ENCODE peak calls at places on chromosomes 1 and 21, in five cellular contexts. One of them, this sample, is unnamed.

GRCh38 chr1:204194080-204194479 is 2.2 kb downstream of the KISS1 start:
- DNase-seq in HCT116: no peak
- DNase-seq in GM12878: no peak
- DNase-seq in HepG2: no peak
- DNase-seq in K562: no peak
- DNase-seq in this sample: no peak

GRCh38 chr1:39799770-39800470 is 11.3 kb upstream of the BMP8B start:
- DNase-seq in HCT116: peak; percentile 39
- DNase-seq in GM12878: no peak
- DNase-seq in HepG2: peak; percentile 52
- DNase-seq in K562: peak; percentile 86
- DNase-seq in this sample: peak; percentile 92

GRCh38 chr1:199646761-199647160 is 380.7 kb upstream of the NR5A2 start:
- DNase-seq in HCT116: no peak
- DNase-seq in GM12878: no peak
- DNase-seq in HepG2: peak; percentile 13
- DNase-seq in K562: no peak
- DNase-seq in this sample: peak; percentile 1

GRCh38 chr1:44043176-44044070 is 12.2 kb upstream of the SLC6A9 start:
- DNase-seq in HCT116: no peak
- DNase-seq in GM12878: no peak
- DNase-seq in HepG2: no peak
- DNase-seq in K562: no peak
- DNase-seq in this sample: no peak

GRCh38 chr1:79128726-79129125 is 122.2 kb upstream of the ADGRL4 start:
- DNase-seq in HCT116: no peak
- DNase-seq in GM12878: no peak
- DNase-seq in HepG2: no peak
- DNase-seq in K562: no peak
- DNase-seq in this sample: peak; percentile 12

GRCh38 chr1:216566809-216567208 is 143.6 kb upstream of the USH2A start:
- DNase-seq in HCT116: no peak
- DNase-seq in GM12878: no peak
- DNase-seq in HepG2: no peak
- DNase-seq in K562: no peak
- DNase-seq in this sample: no peak

GRCh38 chr1:228146761-228147693 is 2.7 kb upstream of the GJC2 start:
- DNase-seq in HCT116: no peak
- DNase-seq in GM12878: no peak
- DNase-seq in HepG2: no peak
- DNase-seq in K562: no peak
- DNase-seq in this sample: peak; percentile 22

GRCh38 chr1:210053126-210053525 is 115.1 kb downstream of the SYT14 start:
- DNase-seq in HCT116: no peak
- DNase-seq in GM12878: no peak
- DNase-seq in HepG2: no peak
- DNase-seq in K562: no peak
- DNase-seq in this sample: no peak

GRCh38 chr1:219298581-219299148 is 125.0 kb downstream of the LYPLAL1 start:
- DNase-seq in HCT116: no peak
- DNase-seq in GM12878: no peak
- DNase-seq in HepG2: no peak
- DNase-seq in K562: no peak
- DNase-seq in this sample: no peak

GRCh38 chr1:227449051-227449450 is 114.3 kb upstream of the ZNF678 start:
- DNase-seq in HCT116: no peak
- DNase-seq in GM12878: no peak
- DNase-seq in HepG2: peak; percentile 45
- DNase-seq in K562: peak; percentile 81
- DNase-seq in this sample: peak; percentile 62

GRCh38 chr1:18962121-18962721 is 5.7 kb upstream of the IFFO2 start:
- DNase-seq in HCT116: no peak
- DNase-seq in GM12878: no peak
- DNase-seq in HepG2: no peak
- DNase-seq in K562: no peak
- DNase-seq in this sample: no peak

GRCh38 chr1:213724640-213725536 is 262.9 kb upstream of the PROX1 start:
- DNase-seq in HCT116: no peak
- DNase-seq in GM12878: no peak
- DNase-seq in HepG2: peak; percentile 31
- DNase-seq in K562: no peak
- DNase-seq in this sample: no peak

GRCh38 chr1:229363723-229364122 is 20.9 kb upstream of the CCSAP start:
- DNase-seq in HCT116: no peak
- DNase-seq in GM12878: no peak
- DNase-seq in HepG2: no peak
- DNase-seq in K562: no peak
- DNase-seq in this sample: no peak

GRCh38 chr1:220824031-220824989 is 37.6 kb downstream of the MTARC1 start:
- DNase-seq in HCT116: no peak
- DNase-seq in GM12878: no peak
- DNase-seq in HepG2: peak; percentile 15
- DNase-seq in K562: no peak
- DNase-seq in this sample: no peak

GRCh38 chr1:151949371-151950193 is 40.3 kb upstream of the THEM4 start:
- DNase-seq in HCT116: no peak
- DNase-seq in GM12878: no peak
- DNase-seq in HepG2: no peak
- DNase-seq in K562: no peak
- DNase-seq in this sample: no peak

GRCh38 chr1:85940621-85941306 is 215.8 kb downstream of the COL24A1 start:
- DNase-seq in HCT116: no peak
- DNase-seq in GM12878: no peak
- DNase-seq in HepG2: no peak
- DNase-seq in K562: no peak
- DNase-seq in this sample: no peak

GRCh38 chr1:240111558-240111957 is 19.9 kb downstream of the FMN2 start:
- DNase-seq in HCT116: no peak
- DNase-seq in GM12878: no peak
- DNase-seq in HepG2: no peak
- DNase-seq in K562: no peak
- DNase-seq in this sample: no peak

GRCh38 chr1:89952021-89952995 is 42.6 kb upstream of the ZNF326 start:
- DNase-seq in HCT116: no peak
- DNase-seq in GM12878: no peak
- DNase-seq in HepG2: no peak
- DNase-seq in K562: no peak
- DNase-seq in this sample: no peak

GRCh38 chr21:42505090-42505726 is 8.4 kb upstream of the SLC37A1 start:
- DNase-seq in HCT116: no peak
- DNase-seq in GM12878: peak; percentile 72
- DNase-seq in HepG2: no peak
- DNase-seq in K562: no peak
- DNase-seq in this sample: no peak

GRCh38 chr1:41361495-41362356 is 492 bp downstream of the FOXO6 start:
- DNase-seq in HCT116: no peak
- DNase-seq in GM12878: no peak
- DNase-seq in HepG2: no peak
- DNase-seq in K562: peak; percentile 45
- DNase-seq in this sample: peak; percentile 75

GRCh38 chr21:39843483-39843882 is 23.8 kb upstream of the PCP4 start:
- DNase-seq in HCT116: no peak
- DNase-seq in GM12878: no peak
- DNase-seq in HepG2: no peak
- DNase-seq in K562: no peak
- DNase-seq in this sample: no peak

GRCh38 chr21:36735724-36736310 is 36.9 kb downstream of the SIM2 start:
- DNase-seq in HCT116: no peak
- DNase-seq in GM12878: no peak
- DNase-seq in HepG2: no peak
- DNase-seq in K562: no peak
- DNase-seq in this sample: peak; percentile 41

GRCh38 chr1:192807968-192808587 is 761 bp upstream of the RGS2 start:
- DNase-seq in HCT116: no peak
- DNase-seq in GM12878: no peak
- DNase-seq in HepG2: no peak
- DNase-seq in K562: no peak
- DNase-seq in this sample: no peak

GRCh38 chr1:51567653-51568052 is 48.6 kb upstream of the EPS15 start:
- DNase-seq in HCT116: no peak
- DNase-seq in GM12878: no peak
- DNase-seq in HepG2: no peak
- DNase-seq in K562: no peak
- DNase-seq in this sample: no peak

GRCh38 chr21:41171210-41171609 is 3.2 kb downstream of the BACE2 start:
- DNase-seq in HCT116: no peak
- DNase-seq in GM12878: no peak
- DNase-seq in HepG2: no peak
- DNase-seq in K562: no peak
- DNase-seq in this sample: no peak

GRCh38 chr1:203450541-203451149 is 25.0 kb upstream of the PRELP start:
- DNase-seq in HCT116: no peak
- DNase-seq in GM12878: no peak
- DNase-seq in HepG2: no peak
- DNase-seq in K562: peak; percentile 11
- DNase-seq in this sample: no peak

GRCh38 chr1:20279507-20279906 is 11.2 kb upstream of the VWA5B1 start:
- DNase-seq in HCT116: no peak
- DNase-seq in GM12878: no peak
- DNase-seq in HepG2: no peak
- DNase-seq in K562: no peak
- DNase-seq in this sample: no peak

GRCh38 chr1:201002510-201002909 is 21.0 kb downstream of the KIF21B start:
- DNase-seq in HCT116: no peak
- DNase-seq in GM12878: no peak
- DNase-seq in HepG2: no peak
- DNase-seq in K562: no peak
- DNase-seq in this sample: no peak

GRCh38 chr1:200998323-200998722 is 25.2 kb downstream of the KIF21B start:
- DNase-seq in HCT116: no peak
- DNase-seq in GM12878: no peak
- DNase-seq in HepG2: no peak
- DNase-seq in K562: no peak
- DNase-seq in this sample: no peak

GRCh38 chr1:201001962-201002361 is 21.6 kb downstream of the KIF21B start:
- DNase-seq in HCT116: no peak
- DNase-seq in GM12878: no peak
- DNase-seq in HepG2: no peak
- DNase-seq in K562: no peak
- DNase-seq in this sample: no peak

GRCh38 chr1:200999667-201000066 is 23.8 kb downstream of the KIF21B start:
- DNase-seq in HCT116: no peak
- DNase-seq in GM12878: no peak
- DNase-seq in HepG2: no peak
- DNase-seq in K562: no peak
- DNase-seq in this sample: no peak

DNA sequence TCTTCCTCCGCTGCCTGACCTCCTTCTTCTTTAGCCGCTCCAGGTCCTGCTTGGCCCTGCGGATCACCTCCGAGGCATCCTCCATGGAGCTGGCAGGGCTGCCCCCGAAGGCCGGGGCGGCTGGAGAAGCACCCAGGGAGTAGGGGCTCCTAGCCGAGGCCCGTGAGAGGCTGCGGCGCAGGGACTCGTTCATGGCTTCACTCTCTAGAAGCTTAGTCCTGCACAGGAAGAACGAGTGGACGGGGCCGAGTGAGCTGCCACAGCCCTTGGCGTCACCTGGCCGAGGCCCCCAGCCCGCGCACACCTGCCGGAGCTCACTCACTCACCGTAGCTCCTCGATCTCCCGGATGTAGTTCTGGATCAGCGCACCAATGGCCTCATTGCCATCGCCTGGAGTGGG is 23.1 kb downstream of the KIF21B start:
- DNase-seq in HCT116: no peak
- DNase-seq in GM12878: no peak
- DNase-seq in HepG2: no peak
- DNase-seq in K562: no peak
- DNase-seq in this sample: no peak
- TF ChIP-seq ZBTB33 in HCT116: no peak
- TF ChIP-seq ZBTB33 in GM12878: no peak
- TF ChIP-seq ZBTB33 in HepG2: no peak
- TF ChIP-seq ZBTB33 in K562: no peak
- TF ChIP-seq ZBTB33 in this sample: no peak

GRCh38 chr1:160996195-160996594 is 24.8 kb downstream of the F11R start:
- DNase-seq in HCT116: peak; percentile 92
- DNase-seq in GM12878: no peak
- DNase-seq in HepG2: no peak
- DNase-seq in K562: no peak
- DNase-seq in this sample: no peak
- TF ChIP-seq ZBTB33 in HCT116: no peak
- TF ChIP-seq ZBTB33 in GM12878: no peak
- TF ChIP-seq ZBTB33 in HepG2: no peak
- TF ChIP-seq ZBTB33 in K562: no peak
- TF ChIP-seq ZBTB33 in this sample: no peak

GRCh38 chr1:109913360-109913879 is 2.8 kb downstream of the CSF1 start:
- DNase-seq in HCT116: no peak
- DNase-seq in GM12878: no peak
- DNase-seq in HepG2: no peak
- DNase-seq in K562: no peak
- DNase-seq in this sample: no peak

GRCh38 chr1:109910963-109911798 is 532 bp downstream of the CSF1 start:
- DNase-seq in HCT116: no peak
- DNase-seq in GM12878: no peak
- DNase-seq in HepG2: no peak
- DNase-seq in K562: no peak
- DNase-seq in this sample: no peak

GRCh38 chr1:109912214-109912861 is 1.7 kb downstream of the CSF1 start:
- DNase-seq in HCT116: no peak
- DNase-seq in GM12878: no peak
- DNase-seq in HepG2: no peak
- DNase-seq in K562: no peak
- DNase-seq in this sample: no peak

GRCh38 chr1:109914587-109915240 is 4.1 kb downstream of the CSF1 start:
- DNase-seq in HCT116: no peak
- DNase-seq in GM12878: no peak
- DNase-seq in HepG2: no peak
- DNase-seq in K562: no peak
- DNase-seq in this sample: peak; percentile 77

GRCh38 chr1:109912873-109913272 is 2.2 kb downstream of the CSF1 start:
- DNase-seq in HCT116: no peak
- DNase-seq in GM12878: no peak
- DNase-seq in HepG2: no peak
- DNase-seq in K562: no peak
- DNase-seq in this sample: no peak
- TF ChIP-seq ZBTB33 in HCT116: no peak
- TF ChIP-seq ZBTB33 in GM12878: no peak
- TF ChIP-seq ZBTB33 in HepG2: no peak
- TF ChIP-seq ZBTB33 in K562: no peak
- TF ChIP-seq ZBTB33 in this sample: no peak

DNA sequence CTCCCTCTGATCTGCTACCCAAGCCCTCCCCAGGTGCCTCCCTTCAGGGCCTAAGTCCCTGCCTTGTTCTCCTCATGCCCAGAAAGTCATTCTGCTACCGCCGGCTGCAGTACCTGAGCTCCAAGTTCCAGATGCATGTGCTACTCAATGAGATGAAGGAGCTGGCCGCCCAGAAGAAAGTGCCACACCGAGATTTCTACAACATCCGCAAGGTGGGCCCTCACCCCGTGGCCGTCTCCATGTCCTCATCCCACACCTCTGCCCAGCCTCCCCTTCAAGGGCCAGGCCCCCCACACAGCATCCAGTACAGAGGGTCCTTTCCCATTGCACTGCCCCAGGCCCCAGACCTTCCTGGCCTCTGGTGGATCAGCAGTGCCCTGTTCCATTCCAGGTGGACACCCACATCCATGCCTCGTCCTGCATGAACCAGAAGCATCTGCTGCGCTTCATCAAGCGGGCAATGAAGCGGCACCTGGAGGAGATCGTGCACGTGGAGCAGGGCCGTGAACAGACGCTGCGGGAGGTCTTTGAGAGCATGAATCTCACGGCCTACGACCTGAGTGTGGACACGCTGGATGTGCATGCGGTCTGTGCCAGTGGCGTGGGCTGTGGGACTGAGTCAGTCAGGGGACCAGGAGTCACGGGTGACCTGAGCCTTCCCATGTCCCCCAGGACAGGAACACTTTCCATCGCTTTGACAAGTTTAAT is 8.2 kb downstream of the AMPD2 start:
- DNase-seq in HCT116: no peak
- DNase-seq in GM12878: no peak
- DNase-seq in HepG2: no peak
- DNase-seq in K562: no peak
- DNase-seq in this sample: no peak
- TF ChIP-seq ZBTB33 in HCT116: no peak
- TF ChIP-seq ZBTB33 in GM12878: no peak
- TF ChIP-seq ZBTB33 in HepG2: no peak
- TF ChIP-seq ZBTB33 in K562: no peak
- TF ChIP-seq ZBTB33 in this sample: no peak